ENCODE peak calls at places on chromosomes 6 and 20, in six cellular contexts. L is A549, J is mammary epithelial cell, H is GM23248, B is HCT116, Y is cardiac muscle cell. I is an unnamed sample.
A peak's percentile ranks its signal among the peaks of the same experiment; 100 is the strongest.

GRCh38 chr6:4371207-4371921 is 236.0 kb upstream of the ECI2 start:
- DNase-seq in L (no peak), J (no peak), H (peak; percentile 91), B (no peak), Y (peak; percentile 71), I (peak; percentile 72)

GRCh38 chr6:139027620-139028182 is 844 bp upstream of the ABRACL start:
- DNase-seq in L (no peak), J (peak; percentile 50), H (peak; percentile 64), B (no peak), Y (peak; percentile 40), I (no peak)

GRCh38 chr20:10619427-10619826 is 54.4 kb downstream of the JAG1 start:
- DNase-seq in L (no peak), J (peak; percentile 94), H (peak; percentile 97), B (peak; percentile 46), Y (peak; percentile 85), I (no peak)

GRCh38 chr6:53048431-53049195 is 16.6 kb upstream of the FBXO9 start:
- DNase-seq in L (no peak), J (peak; percentile 91), H (peak; percentile 74), B (peak; percentile 54), Y (peak; percentile 93), I (no peak)

GRCh38 chr6:97322811-97323210 is 39.8 kb upstream of the MMS22L start:
- DNase-seq in L (no peak), J (peak; percentile 73), H (peak; percentile 87), B (no peak), Y (no peak), I (no peak)

GRCh38 chr6:13354331-13355042 is 26.1 kb upstream of the TBC1D7 start:
- DNase-seq in L (no peak), J (no peak), H (peak; percentile 83), B (no peak), Y (peak; percentile 88), I (no peak)

GRCh38 chr20:32400476-32400875 is 42.3 kb downstream of the ASXL1 start:
- DNase-seq in L (no peak), J (no peak), H (no peak), B (no peak), Y (no peak), I (no peak)

GRCh38 chr6:3108746-3109414 is 9.6 kb upstream of the BPHL start:
- DNase-seq in L (no peak), J (no peak), H (no peak), B (no peak), Y (no peak), I (no peak)

GRCh38 chr6:144768676-144769599 is 483.8 kb downstream of the UTRN start:
- DNase-seq in L (no peak), J (no peak), H (no peak), B (no peak), Y (no peak), I (no peak)

GRCh38 chr6:155040154-155040553 is 45.0 kb downstream of the TIAM2 start:
- DNase-seq in L (no peak), J (no peak), H (no peak), B (no peak), Y (no peak), I (no peak)

GRCh38 chr20:23889775-23890187 is 10.2 kb upstream of the CST5 start:
- DNase-seq in L (peak; percentile 63), J (peak; percentile 71), H (peak; percentile 62), B (peak; percentile 10), Y (peak; percentile 64), I (no peak)

GRCh38 chr20:33868571-33868970 is 57.4 kb downstream of the CHMP4B start:
- DNase-seq in L (no peak), J (no peak), H (no peak), B (no peak), Y (no peak), I (no peak)

GRCh38 chr6:104644848-104645247 is 214.9 kb downstream of the HACE1 start:
- DNase-seq in L (no peak), J (no peak), H (no peak), B (no peak), Y (no peak), I (no peak)

GRCh38 chr20:31237763-31238162 is 19.7 kb upstream of the DEFB115 start:
- DNase-seq in L (no peak), J (no peak), H (no peak), B (no peak), Y (no peak), I (no peak)

GRCh38 chr20:31239139-31239538 is 18.3 kb upstream of the DEFB115 start:
- DNase-seq in L (no peak), J (no peak), H (no peak), B (no peak), Y (no peak), I (no peak)

DNA sequence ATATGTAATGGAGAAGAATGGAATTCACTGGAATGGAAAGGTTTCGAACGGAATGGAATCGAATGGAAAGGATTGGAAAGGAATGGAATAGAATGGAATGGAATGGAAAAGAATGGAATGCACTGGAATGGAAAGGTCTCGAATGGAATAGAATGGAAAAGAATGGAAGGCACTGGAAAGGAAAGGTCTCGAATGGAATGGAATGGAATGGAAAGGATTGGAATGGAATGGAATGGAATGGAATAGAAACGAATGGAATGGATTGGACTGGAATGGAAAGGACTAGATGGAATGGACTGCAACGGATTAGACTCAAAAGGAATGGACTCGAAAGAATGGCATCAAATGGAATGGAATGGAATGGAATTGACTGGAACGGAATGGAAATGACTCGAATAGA is 20.5 kb upstream of the DEFB115 start:
- DNase-seq in L (no peak), J (no peak), H (no peak), B (no peak), Y (no peak), I (no peak)
- H3K9me3 ChIP-seq in L (peaks cover 5% of the 10 kb centered on the region), J (peaks cover 87% of the 10 kb centered on the region), H (peaks cover 4% of the 10 kb centered on the region), B (peaks cover 96% of the 10 kb centered on the region), Y (peaks cover 25% of the 10 kb centered on the region), I (peaks cover 78% of the 10 kb centered on the region)

GRCh38 chr20:58406422-58407001 is 17.5 kb downstream of the VAPB start:
- DNase-seq in L (no peak), J (no peak), H (peak; percentile 42), B (no peak), Y (no peak), I (no peak)

GRCh38 chr20:58408603-58409246 is 19.7 kb downstream of the VAPB start:
- DNase-seq in L (no peak), J (no peak), H (no peak), B (no peak), Y (no peak), I (no peak)

GRCh38 chr20:58407966-58408557 is 19.0 kb downstream of the VAPB start:
- DNase-seq in L (no peak), J (no peak), H (peak; percentile 17), B (no peak), Y (peak; percentile 15), I (no peak)

GRCh38 chr20:58405504-58406291 is 16.7 kb downstream of the VAPB start:
- DNase-seq in L (no peak), J (no peak), H (no peak), B (no peak), Y (peak; percentile 24), I (no peak)

DNA sequence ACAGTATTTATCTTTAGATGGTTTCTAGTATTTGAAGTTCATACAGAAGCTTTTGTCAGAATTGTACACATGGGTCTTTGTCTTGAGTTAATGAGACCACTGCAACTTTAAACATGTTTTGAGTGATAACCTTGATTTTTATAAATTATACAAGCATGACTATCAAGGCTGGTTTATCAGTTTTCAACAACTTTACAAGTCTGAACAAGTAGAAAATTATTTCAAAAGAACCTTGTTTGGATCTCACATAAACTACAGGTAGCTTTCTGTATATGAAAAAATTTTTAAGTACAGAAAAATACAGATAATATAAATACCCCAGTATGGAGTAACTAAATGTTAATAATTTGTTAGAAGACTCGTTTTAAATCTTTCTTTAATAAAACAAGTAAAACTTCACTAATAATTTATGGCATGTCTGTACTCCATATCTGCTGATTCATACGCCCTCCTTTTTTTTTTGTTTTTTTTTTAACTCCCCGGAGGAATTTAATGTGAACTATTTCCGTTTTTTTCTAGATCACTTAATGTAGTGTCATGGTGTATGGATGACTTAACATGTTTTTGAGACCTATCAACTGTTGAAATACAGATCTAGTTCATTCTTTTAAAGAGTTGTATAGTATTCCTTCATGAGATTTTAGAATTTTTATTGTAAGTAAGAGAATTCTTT is 18.3 kb downstream of the VAPB start:
- DNase-seq in L (no peak), J (peak; percentile 39), H (peak; percentile 29), B (no peak), Y (peak; percentile 45), I (no peak)
- H3K4me1 ChIP-seq in L (peaks cover 47% of the 10 kb centered on the region), J (peaks cover 24% of the 10 kb centered on the region), H (peaks cover 30% of the 10 kb centered on the region), B (no peaks in the 10 kb centered on the region), Y (peaks cover 13% of the 10 kb centered on the region), I (peaks cover 45% of the 10 kb centered on the region)

GRCh38 chr6:168014406-168014959 is 17.0 kb downstream of the KIF25 start:
- DNase-seq in L (no peak), J (no peak), H (no peak), B (no peak), Y (no peak), I (no peak)
- H3K9me3 ChIP-seq in L (peaks cover 28% of the 10 kb centered on the region), J (peaks cover 22% of the 10 kb centered on the region), H (peaks cover 8% of the 10 kb centered on the region), B (peaks cover 12% of the 10 kb centered on the region), Y (no peaks in the 10 kb centered on the region), I (peaks cover 26% of the 10 kb centered on the region)

GRCh38 chr20:57397693-57398108 is 6.5 kb downstream of the RBM38 start:
- DNase-seq in L (no peak), J (no peak), H (no peak), B (no peak), Y (no peak), I (no peak)
- H3K4me1 ChIP-seq in L (peaks cover 2% of the 10 kb centered on the region), J (peaks cover 40% of the 10 kb centered on the region), H (peaks cover 11% of the 10 kb centered on the region), B (peaks cover 1% of the 10 kb centered on the region), Y (peaks cover 72% of the 10 kb centered on the region), I (peaks cover 96% of the 10 kb centered on the region)

GRCh38 chr20:39581034-39581433 is 618.9 kb downstream of the DHX35 start:
- DNase-seq in L (no peak), J (no peak), H (no peak), B (no peak), Y (no peak), I (no peak)
- H3K9me3 ChIP-seq in L (no peaks in the 10 kb centered on the region), J (no peaks in the 10 kb centered on the region), H (no peaks in the 10 kb centered on the region), B (peaks cover 5% of the 10 kb centered on the region), Y (no peaks in the 10 kb centered on the region), I (no peaks in the 10 kb centered on the region)

GRCh38 chr6:38259736-38260135 is 380.0 kb downstream of the BTBD9 start:
- DNase-seq in L (no peak), J (peak; percentile 56), H (peak; percentile 87), B (no peak), Y (peak; percentile 54), I (no peak)

GRCh38 chr6:38261626-38262025 is 378.1 kb downstream of the BTBD9 start:
- DNase-seq in L (no peak), J (no peak), H (peak; percentile 61), B (no peak), Y (no peak), I (no peak)

GRCh38 chr6:38264605-38265004 is 375.1 kb downstream of the BTBD9 start:
- DNase-seq in L (peak; percentile 6), J (no peak), H (no peak), B (no peak), Y (no peak), I (no peak)

GRCh38 chr6:38262041-38262440 is 377.7 kb downstream of the BTBD9 start:
- DNase-seq in L (peak; percentile 11), J (peak; percentile 67), H (peak; percentile 88), B (no peak), Y (peak; percentile 72), I (no peak)

GRCh38 chr6:38262609-38263008 is 377.1 kb downstream of the BTBD9 start:
- DNase-seq in L (no peak), J (peak; percentile 60), H (peak; percentile 88), B (no peak), Y (no peak), I (no peak)
- H3K4me1 ChIP-seq in L (peaks cover 53% of the 10 kb centered on the region), J (peaks cover 44% of the 10 kb centered on the region), H (peaks cover 45% of the 10 kb centered on the region), B (peaks cover 8% of the 10 kb centered on the region), Y (peaks cover 24% of the 10 kb centered on the region), I (peaks cover 20% of the 10 kb centered on the region)